ENCODE peak calls at places on chromosome 1, in four cellular contexts. E is HepG2, D is K562, G is IMR-90. M is an unnamed sample.

GRCh38 chr1:118913818-118914217 is 74.3 kb downstream of the TBX15 start:
- DNase-seq in E (no peak), G (no peak), D (no peak), M (no peak)

GRCh38 chr1:83064589-83065242 is 934.2 kb downstream of the TTLL7 start:
- DNase-seq in E (no peak), G (no peak), D (no peak), M (no peak)

GRCh38 chr1:93804412-93804811 is 74.6 kb downstream of the DNTTIP2 start:
- DNase-seq in E (no peak), D (no peak), G (peak), M (no peak)

GRCh38 chr1:81443288-81443687 is 357.4 kb upstream of the ADGRL2 start:
- DNase-seq in D (no peak), E (no peak), G (no peak), M (no peak)

GRCh38 chr1:34113887-34114286 is 51.1 kb downstream of the CSMD2 start:
- DNase-seq in E (peak), G (no peak), D (no peak), M (peak)

GRCh38 chr1:66437136-66437401 is 96.9 kb upstream of the SGIP1 start:
- DNase-seq in E (no peak), G (no peak), D (no peak), M (no peak)

GRCh38 chr1:10941891-10942541 is 70.4 kb upstream of the TARDBP start:
- DNase-seq in G (no peak), E (no peak), D (peak), M (peak)

GRCh38 chr1:35073265-35073811 is 5.8 kb upstream of the ZMYM1 start:
- DNase-seq in G (no peak), D (no peak), E (no peak), M (no peak)

GRCh38 chr1:165666152-165666551 is 32.2 kb downstream of the ALDH9A1 start:
- DNase-seq in E (no peak), D (no peak), G (peak), M (no peak)

GRCh38 chr1:11675362-11675761 is 5.6 kb downstream of the MAD2L2 start:
- DNase-seq in D (no peak), G (no peak), E (no peak), M (no peak)

GRCh38 chr1:77994117-77994516 is 10.6 kb upstream of the DNAJB4 start:
- DNase-seq in G (no peak), D (no peak), E (no peak), M (no peak)

DNA sequence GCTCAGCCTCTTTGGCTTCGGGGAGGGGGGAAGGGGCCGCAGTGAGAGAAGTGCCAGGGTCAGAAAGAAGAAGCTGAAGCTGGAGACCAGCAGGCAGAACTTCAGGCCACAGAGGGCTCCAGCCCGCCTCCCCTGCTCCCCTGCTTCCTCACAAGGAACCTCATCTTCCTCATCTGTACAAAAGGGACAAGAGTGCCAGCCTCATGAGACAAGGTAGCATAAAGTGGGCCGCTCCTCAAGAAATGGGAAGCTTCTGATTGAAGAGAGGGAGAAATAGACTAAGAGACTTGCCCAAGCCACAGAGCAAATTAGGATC is 39.7 kb downstream of the AHDC1 start:
- DNase-seq in G (no peak), D (no peak), E (no peak), M (no peak)
- TF ChIP-seq BHLHE40 in G (no peak), D (no peak), E (no peak), M (no peak)

GRCh38 chr1:28971980-28972771 is 57.8 kb downstream of the EPB41 start:
- DNase-seq in G (peak), E (no peak), D (no peak), M (peak)

GRCh38 chr1:28976254-28976653 is 61.9 kb downstream of the EPB41 start:
- DNase-seq in G (no peak), E (no peak), D (no peak), M (no peak)

DNA sequence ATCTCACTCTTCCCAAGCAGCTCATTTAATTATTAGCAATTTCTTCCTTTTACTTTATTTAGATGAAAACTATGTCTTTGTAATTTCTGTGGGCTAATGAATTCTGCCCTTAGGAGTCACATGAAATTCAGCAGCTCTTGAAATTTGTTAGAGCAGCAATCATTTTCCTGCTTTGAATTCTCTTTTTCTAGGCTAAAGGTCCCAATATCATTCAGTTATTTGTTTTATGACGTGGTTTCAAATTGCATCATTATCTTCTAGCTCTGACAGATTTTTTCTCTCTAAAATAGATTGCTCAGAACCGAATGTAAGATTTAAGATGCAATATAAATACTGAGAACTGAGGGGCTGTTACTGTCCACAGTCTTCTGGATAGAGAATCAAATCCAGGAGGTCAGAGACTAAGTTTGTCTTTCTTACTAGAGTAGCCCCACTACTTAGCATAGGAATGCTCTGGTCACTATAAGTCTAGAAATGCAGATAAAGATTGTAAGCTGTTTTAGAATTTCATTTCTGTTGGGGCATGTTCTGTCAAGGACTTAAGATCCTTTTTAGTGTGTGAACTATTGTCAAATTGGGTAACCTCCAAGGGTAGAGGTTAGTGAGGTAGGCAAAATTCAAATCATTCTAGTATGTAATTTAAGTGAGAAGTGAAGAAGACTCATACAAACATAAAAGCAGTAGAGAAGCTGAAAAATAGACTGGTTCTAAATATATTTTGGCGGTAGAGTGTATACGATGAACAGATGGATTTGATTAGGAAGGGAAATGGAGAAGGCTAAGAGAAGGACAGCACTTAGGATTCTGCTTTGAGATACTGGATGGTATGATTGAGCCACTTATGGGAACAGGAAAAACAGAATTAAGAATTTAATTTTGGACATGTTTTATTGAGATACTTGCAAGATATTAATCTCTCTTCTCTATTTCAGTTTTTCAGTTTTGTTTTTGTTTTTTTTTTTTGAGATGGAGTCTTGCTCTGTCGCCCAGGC is 59.8 kb downstream of the EPB41 start:
- DNase-seq in G (peak), D (no peak), E (no peak), M (no peak)
- TF ChIP-seq MAZ in G (no peak), D (no peak), E (no peak), M (no peak)

GRCh38 chr1:116203192-116203723 is 92.1 kb downstream of the MAB21L3 start:
- DNase-seq in D (no peak), G (no peak), E (no peak), M (no peak)
- TF ChIP-seq SMC3 in D (no peak), G (no peak), E (no peak), M (no peak)

GRCh38 chr1:91769698-91770232 is 116.2 kb downstream of the TGFBR3 start:
- DNase-seq in D (no peak), G (no peak), E (no peak), M (no peak)

GRCh38 chr1:91766883-91767282 is 119.1 kb downstream of the TGFBR3 start:
- DNase-seq in E (peak), D (no peak), G (no peak), M (no peak)

GRCh38 chr1:91768120-91768519 is 117.8 kb downstream of the TGFBR3 start:
- DNase-seq in E (no peak), G (no peak), D (no peak), M (no peak)

GRCh38 chr1:91770675-91771074 is 115.3 kb downstream of the TGFBR3 start:
- DNase-seq in E (no peak), D (no peak), G (no peak), M (no peak)

DNA sequence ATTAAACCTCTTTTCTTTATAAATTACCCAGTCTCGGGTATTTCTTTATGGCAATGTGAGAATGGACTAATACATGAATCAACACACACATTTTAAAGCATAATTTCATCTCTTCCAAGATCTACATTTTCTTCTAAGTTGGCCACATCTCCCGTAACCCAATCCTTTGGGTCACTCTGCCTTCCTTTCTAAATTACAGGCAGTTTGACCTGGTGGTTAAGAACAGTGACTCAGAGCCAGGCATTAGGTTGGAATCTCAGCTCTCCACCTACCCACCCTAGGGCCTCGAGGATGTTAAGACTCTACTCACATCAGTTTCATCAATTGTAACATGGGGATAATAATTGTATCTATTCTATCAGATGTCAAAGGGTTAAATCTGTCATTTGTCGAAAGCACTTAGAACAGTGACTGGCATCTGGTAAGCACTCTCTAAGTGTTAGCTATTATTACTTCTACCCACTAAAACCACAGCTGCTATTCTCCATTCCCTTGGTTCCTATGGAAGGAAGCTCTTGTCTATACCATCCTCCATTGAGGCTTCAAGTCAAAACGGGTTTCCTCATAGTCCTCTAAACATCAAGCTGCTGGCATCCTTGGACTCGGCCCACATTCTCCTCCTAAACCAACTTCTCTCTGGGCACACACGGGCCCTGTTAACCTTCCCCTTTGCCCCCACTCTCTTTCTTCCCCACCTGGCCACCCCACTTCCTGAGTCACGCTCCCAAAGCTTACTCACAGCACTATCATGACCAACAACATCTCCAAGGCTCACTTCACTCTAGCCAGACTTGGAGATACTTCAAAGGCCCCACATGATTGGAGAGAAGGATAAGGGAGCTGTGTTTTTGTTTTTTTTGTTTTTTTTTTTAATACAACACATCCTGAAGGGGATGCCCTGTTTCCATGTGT is 116.9 kb downstream of the TGFBR3 start:
- DNase-seq in E (no peak), D (peak), G (peak), M (no peak)
- TF ChIP-seq BHLHE40 in E (no peak), D (no peak), G (no peak), M (no peak)

GRCh38 chr1:155976062-155976912 is 2.1 kb downstream of the ARHGEF2 start:
- DNase-seq in G (peak), D (peak), E (no peak), M (peak)
- TF ChIP-seq MAZ in G (no peak), D (peak), E (no peak), M (no peak)

DNA sequence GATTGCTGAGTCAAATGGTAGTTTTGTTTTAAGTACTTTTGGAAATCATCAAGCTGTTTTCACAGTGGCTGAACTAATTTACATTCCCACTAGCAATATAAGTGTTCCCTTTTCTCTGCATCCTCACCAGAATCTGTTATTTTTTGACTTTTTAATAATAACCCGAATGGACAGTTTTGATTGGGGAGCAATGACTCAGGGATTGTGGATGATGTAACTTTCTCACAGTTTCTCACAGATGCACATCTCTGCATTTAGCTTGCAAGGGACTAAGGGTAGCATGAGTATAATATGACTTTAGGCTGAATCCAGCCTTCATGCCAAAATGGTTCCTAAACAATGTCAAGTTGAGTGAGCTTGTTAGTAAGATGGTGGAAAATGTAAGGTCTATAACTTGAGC is 90.2 kb downstream of the C4BPA start:
- DNase-seq in G (no peak), E (no peak), D (no peak), M (no peak)
- TF ChIP-seq SMC3 in G (no peak), E (no peak), D (no peak), M (no peak)

GRCh38 chr1:187396929-187397796 is 568.4 kb downstream of the PLA2G4A start:
- DNase-seq in G (no peak), E (peak), D (no peak), M (no peak)
- TF ChIP-seq BHLHE40 in G (no peak), E (no peak), D (no peak), M (no peak)

GRCh38 chr1:95236784-95237575 is 3.0 kb downstream of the RWDD3 start:
- DNase-seq in D (no peak), G (peak), E (no peak), M (no peak)
- TF ChIP-seq MAZ in D (no peak), G (no peak), E (no peak), M (no peak)

DNA sequence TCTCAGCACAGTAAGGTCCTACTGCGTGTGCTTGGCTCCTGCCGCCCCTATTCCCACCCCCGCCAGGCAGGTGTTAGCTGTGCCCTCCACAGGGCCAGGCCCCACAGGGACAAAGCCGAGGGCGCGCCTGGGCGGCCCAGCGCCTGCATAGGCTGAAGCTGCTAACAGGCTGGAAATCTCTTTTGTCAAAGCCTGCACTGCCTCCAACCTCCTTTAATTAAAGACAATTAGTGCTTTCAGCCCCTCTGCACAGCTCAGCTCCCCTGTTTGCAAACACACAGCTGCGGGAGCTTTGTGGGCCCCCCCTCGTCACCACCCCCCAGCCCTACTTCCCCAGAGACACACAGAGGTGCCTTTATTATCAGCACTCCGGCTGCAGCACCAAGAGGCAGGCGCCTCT is 95.9 kb downstream of the EPHB2 start:
- DNase-seq in G (no peak), E (no peak), D (no peak), M (no peak)
- TF ChIP-seq SMC3 in G (no peak), E (no peak), D (no peak), M (no peak)

DNA sequence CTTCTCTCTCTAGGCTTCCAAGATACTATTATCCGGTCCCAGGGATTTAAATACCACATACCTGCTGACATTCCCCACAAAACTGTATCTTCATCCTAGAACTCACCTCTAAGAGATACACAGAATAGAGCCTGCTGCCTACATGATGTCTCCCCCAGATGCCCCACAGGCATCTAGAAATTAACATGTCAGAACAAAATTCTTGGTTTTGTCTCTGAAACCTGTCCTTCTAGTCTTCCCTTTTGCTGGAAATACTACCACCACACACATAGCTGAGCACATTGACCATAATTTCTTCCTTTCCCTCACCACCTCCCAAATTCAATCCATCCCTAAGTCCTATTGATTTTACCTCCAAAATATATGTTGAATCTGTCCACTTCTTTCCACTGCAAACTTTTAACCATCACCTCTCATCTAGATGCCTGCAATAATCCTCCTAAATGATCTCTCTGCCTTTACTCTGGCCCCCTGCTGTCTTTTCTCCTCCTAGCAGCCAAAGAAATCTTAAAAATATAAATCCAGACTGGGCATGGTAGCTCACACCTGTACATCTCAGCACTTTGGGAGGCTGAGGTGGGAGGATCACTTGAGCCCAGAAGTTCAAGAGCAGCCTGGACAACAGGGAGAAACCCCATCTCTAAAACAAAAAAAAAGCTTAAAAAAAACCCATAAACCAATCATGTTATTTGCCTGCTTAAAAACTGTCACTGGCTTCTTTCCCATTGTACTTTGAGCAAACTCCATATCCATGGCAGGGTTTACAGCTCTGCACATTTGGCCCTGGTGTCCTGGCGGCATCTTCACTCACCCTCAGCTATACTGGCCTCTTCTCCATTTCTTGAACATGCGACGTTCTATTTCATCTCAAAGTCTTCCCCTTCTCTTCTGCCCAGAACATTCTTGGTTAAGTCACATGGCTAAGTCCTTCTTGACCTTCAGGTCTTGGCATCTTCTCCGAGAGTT is 6.2 kb upstream of the FAM76A start:
- DNase-seq in G (peak), D (no peak), E (no peak), M (no peak)
- TF ChIP-seq BHLHE40 in G (no peak), D (no peak), E (no peak), M (no peak)